ENCODE peak calls at places on chromosomes 13 and 19, in five cellular contexts. One of them, this sample, is unnamed.

GRCh38 chr19:29665826-29666633 is 769 bp downstream of the PLEKHF1 start:
- DNase-seq in non-pigmented ciliary epithelial cell: no peak
- DNase-seq in GM23248: peak
- DNase-seq in psoas muscle: peak
- DNase-seq in thoracic aorta: no peak
- DNase-seq in this sample: peak

GRCh38 chr13:40254394-40254793 is 412.0 kb downstream of the FOXO1 start:
- DNase-seq in non-pigmented ciliary epithelial cell: no peak
- DNase-seq in GM23248: no peak
- DNase-seq in psoas muscle: no peak
- DNase-seq in thoracic aorta: no peak
- DNase-seq in this sample: no peak

GRCh38 chr13:26880741-26881140 is 120.2 kb upstream of the GPR12 start:
- DNase-seq in non-pigmented ciliary epithelial cell: no peak
- DNase-seq in GM23248: peak
- DNase-seq in psoas muscle: no peak
- DNase-seq in thoracic aorta: no peak
- DNase-seq in this sample: no peak

GRCh38 chr13:109387438-109387837 is 398.9 kb downstream of the IRS2 start:
- DNase-seq in non-pigmented ciliary epithelial cell: no peak
- DNase-seq in GM23248: no peak
- DNase-seq in psoas muscle: no peak
- DNase-seq in thoracic aorta: no peak
- DNase-seq in this sample: no peak

GRCh38 chr13:46797468-46798237 is 692 bp upstream of the ESD start:
- DNase-seq in non-pigmented ciliary epithelial cell: no peak
- DNase-seq in GM23248: peak
- DNase-seq in psoas muscle: no peak
- DNase-seq in thoracic aorta: no peak
- DNase-seq in this sample: no peak

GRCh38 chr13:36428083-36428482 is 4.2 kb upstream of the CCNA1 start:
- DNase-seq in non-pigmented ciliary epithelial cell: no peak
- DNase-seq in GM23248: peak
- DNase-seq in psoas muscle: no peak
- DNase-seq in thoracic aorta: no peak
- DNase-seq in this sample: peak

GRCh38 chr19:17754634-17755532 is 3.6 kb downstream of the FCHO1 start:
- DNase-seq in non-pigmented ciliary epithelial cell: no peak
- DNase-seq in GM23248: no peak
- DNase-seq in psoas muscle: no peak
- DNase-seq in thoracic aorta: no peak
- DNase-seq in this sample: no peak

GRCh38 chr13:100541882-100542545 is 46.6 kb downstream of the GGACT start:
- DNase-seq in non-pigmented ciliary epithelial cell: no peak
- DNase-seq in GM23248: no peak
- DNase-seq in psoas muscle: no peak
- DNase-seq in thoracic aorta: no peak
- DNase-seq in this sample: no peak

This sample was measured in fibroblast of the aortic adventitia.